ENCODE peak calls at places on chromosome 16, in seven cellular contexts. B, I, T, A, G, M and H are unnamed samples.

GRCh38 chr16:4273858-4274291 is 1.1 kb upstream of the TFAP4 start:
- DNase-seq in B (peak; percentile 74), T (no peak), M (peak; percentile 55), A (no peak), I (peak; percentile 32), G (no peak), H (peak; percentile 93)

GRCh38 chr16:57462209-57462977 is at the start of gene POLR2C:
- DNase-seq in T (peak; percentile 37), I (peak; percentile 80), A (peak; percentile 87), B (peak; percentile 85), G (peak; percentile 88), M (peak; percentile 92), H (peak; percentile 96)

GRCh38 chr16:4381072-4381934 is 9.7 kb downstream of the VASN start:
- DNase-seq in M (no peak), T (no peak), A (no peak), I (no peak), B (no peak), G (peak; percentile 15), H (no peak)

GRCh38 chr16:88309174-88309904 is 73.4 kb upstream of the ZNF469 start:
- DNase-seq in T (no peak), B (no peak), G (no peak), A (no peak), M (no peak), I (no peak), H (no peak)

GRCh38 chr16:67833035-67833417 is 9.1 kb upstream of the THAP11 start:
- DNase-seq in A (no peak), B (no peak), M (no peak), G (peak; percentile 38), I (no peak), T (no peak), H (no peak)

GRCh38 chr16:275041-275621 is 613 bp downstream of the RGS11 start:
- DNase-seq in A (no peak), B (no peak), T (no peak), M (no peak), G (no peak), I (no peak), H (no peak)

GRCh38 chr16:60367739-60368138 is 1633.6 kb upstream of the GOT2 start:
- DNase-seq in M (no peak), I (no peak), B (no peak), A (no peak), G (no peak), T (no peak), H (no peak)

GRCh38 chr16:593406-593805 is 3.5 kb downstream of the RAB40C start:
- DNase-seq in B (no peak), M (peak; percentile 73), A (no peak), G (no peak), I (no peak), T (no peak), H (no peak)

GRCh38 chr16:20867585-20867984 is 32.6 kb downstream of the DCUN1D3 start:
- DNase-seq in I (no peak), G (no peak), M (no peak), T (no peak), A (no peak), B (no peak), H (no peak)

GRCh38 chr16:14110728-14111251 is 39.7 kb downstream of the MRTFB start:
- DNase-seq in G (no peak), T (no peak), A (no peak), M (no peak), B (no peak), I (no peak), H (no peak)

GRCh38 chr16:66862023-66862520 is 17.9 kb downstream of the CA7 start:
- DNase-seq in G (no peak), I (no peak), A (no peak), M (no peak), B (no peak), T (no peak), H (no peak)

GRCh38 chr16:9061358-9061813 is 30.1 kb upstream of the HAPSTR1 start:
- DNase-seq in T (no peak), B (no peak), I (no peak), M (peak; percentile 15), G (no peak), A (no peak), H (no peak)

GRCh38 chr16:82761236-82761635 is 134.5 kb downstream of the CDH13 start:
- DNase-seq in G (no peak), A (peak; percentile 79), T (no peak), I (no peak), M (peak; percentile 27), B (no peak), H (no peak)

GRCh38 chr16:87860553-87861299 is 8.6 kb downstream of the SLC7A5 start:
- DNase-seq in T (no peak), I (peak; percentile 84), M (no peak), A (no peak), B (peak; percentile 27), G (no peak), H (no peak)

GRCh38 chr16:71185366-71185765 is 45.2 kb downstream of the HYDIN start:
- DNase-seq in G (no peak), M (no peak), B (no peak), A (no peak), T (no peak), I (no peak), H (no peak)

GRCh38 chr16:78198299-78198698 is 98.8 kb downstream of the WWOX start:
- DNase-seq in B (no peak), T (no peak), M (no peak), G (no peak), A (no peak), I (no peak), H (no peak)

GRCh38 chr16:73171380-73171779 is 123.5 kb upstream of the ZFHX3 start:
- DNase-seq in A (no peak), M (peak; percentile 29), T (no peak), G (no peak), I (no peak), B (no peak), H (no peak)

GRCh38 chr16:89599451-89599858 is 14.0 kb upstream of the DPEP1 start:
- DNase-seq in T (no peak), G (peak; percentile 81), I (peak; percentile 69), M (peak; percentile 61), A (no peak), B (peak; percentile 65), H (no peak)

GRCh38 chr16:63289834-63290460 is 1253.7 kb upstream of the CDH8 start:
- DNase-seq in I (peak; percentile 44), T (no peak), M (peak; percentile 15), B (peak; percentile 4), A (no peak), G (peak; percentile 14), H (no peak)

GRCh38 chr16:87754535-87754934 is 11.3 kb downstream of the KLHDC4 start:
- DNase-seq in I (no peak), M (no peak), A (no peak), G (no peak), T (no peak), B (no peak), H (no peak)

GRCh38 chr16:6020162-6020980 is 922.8 kb upstream of the EEF2KMT start:
- DNase-seq in G (no peak), A (no peak), M (no peak), I (no peak), T (no peak), B (no peak), H (no peak)

GRCh38 chr16:73199214-73199613 is 151.3 kb upstream of the ZFHX3 start:
- DNase-seq in T (no peak), G (no peak), B (no peak), I (no peak), A (no peak), M (no peak), H (no peak)

DNA sequence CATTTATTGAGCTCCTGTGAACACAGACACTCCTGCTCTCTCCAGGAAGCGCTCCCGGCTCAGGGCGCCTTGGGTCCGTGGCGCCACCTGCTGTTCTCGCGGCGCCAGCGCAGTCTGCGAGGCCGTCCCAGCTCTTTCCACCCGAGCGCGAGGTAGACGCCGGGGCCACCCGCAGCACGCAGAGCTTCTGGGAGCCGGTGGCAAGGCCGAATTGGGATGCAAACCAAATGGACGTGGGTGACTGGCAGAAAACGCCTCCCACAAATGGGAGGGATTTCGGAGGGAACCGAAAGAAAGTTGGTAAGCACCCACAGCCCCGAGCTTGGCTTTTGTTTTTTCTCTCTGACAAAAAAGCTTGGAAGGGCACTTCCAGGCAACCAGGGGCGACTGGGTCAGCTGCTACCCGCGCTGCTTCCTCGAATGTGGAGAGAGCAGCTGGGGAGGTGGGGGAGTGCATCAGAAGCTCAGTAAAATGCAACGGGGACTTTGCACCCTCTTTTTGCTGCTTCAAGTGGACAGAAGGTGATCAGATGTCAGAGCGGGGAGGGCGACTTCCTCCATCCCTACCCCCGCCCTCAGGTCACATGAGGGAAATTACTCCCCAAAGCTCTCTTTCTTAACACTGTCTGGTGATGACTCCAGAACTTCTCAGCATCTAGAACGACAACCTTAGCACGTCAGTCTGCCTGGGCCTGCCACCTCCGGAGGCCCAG is 13.5 kb upstream of the N4BP1 start:
- DNase-seq in A (peak; percentile 70), B (peak; percentile 85), G (peak; percentile 84), M (peak; percentile 88), I (peak; percentile 76), T (peak; percentile 53), H (peak; percentile 93)
- H3K4me3 ChIP-seq in A (peak overlapping the region; percentile 55), B (peak overlapping the region; percentile 46), G (peak overlapping the region; percentile 37), M (peak overlapping the region; percentile 19), I (peak overlapping the region; percentile 73), T (peak overlapping the region; percentile 64), H (peak overlapping the region; percentile 62)

GRCh38 chr16:61923629-61924028 is 112.6 kb downstream of the CDH8 start:
- DNase-seq in B (no peak), M (no peak), T (no peak), I (no peak), A (no peak), G (no peak), H (no peak)
- TF ChIP-seq EP300 in B (no peak), M (no peak), T (no peak), I (no peak), A (no peak), G (no peak), H (no peak)

GRCh38 chr16:11268921-11269375 is at the start of gene TNP2:
- DNase-seq in G (no peak), B (no peak), T (no peak), M (no peak), I (no peak), A (no peak), H (no peak)
- TF ChIP-seq CTCF in G (no peak), B (no peak), T (no peak), M (no peak), I (no peak), A (no peak), H (no peak)

GRCh38 chr16:24543949-24544348 is 4.6 kb downstream of the RBBP6 start:
- DNase-seq in B (no peak), M (no peak), A (no peak), I (no peak), T (no peak), G (no peak), H (no peak)
- H3K4me3 ChIP-seq in B (no peak overlapping the region), M (no peak overlapping the region), A (no peak overlapping the region), I (no peak overlapping the region), T (peak overlapping the region; percentile 79), G (no peak overlapping the region), H (peak overlapping the region; percentile 28)

GRCh38 chr16:27198451-27199234 is 4.7 kb upstream of the KDM8 start:
- DNase-seq in B (no peak), T (no peak), A (no peak), I (no peak), M (no peak), G (peak; percentile 41), H (no peak)
- TF ChIP-seq EP300 in B (no peak), T (no peak), A (no peak), I (no peak), M (no peak), G (no peak), H (no peak)